ENCODE peak calls at places on chromosomes 13 and 19, in six cellular contexts. One of them, this sample, is unnamed. For H3K4me1, the result is how much of the 10 kb centered on the place peaks cover.

GRCh38 chr13:113589251-113589960 is 4.9 kb downstream of the TFDP1 start:
- DNase-seq in IMR-90: no peak
- DNase-seq in GM23338: no peak
- DNase-seq in cardiac muscle cell: no peak
- DNase-seq in upper lobe of left lung: no peak
- DNase-seq in neuronal stem cell: no peak
- DNase-seq in this sample: no peak

GRCh38 chr13:39909634-39910033 is 254.2 kb downstream of the COG6 start:
- DNase-seq in upper lobe of left lung: no peak
- DNase-seq in IMR-90: no peak
- DNase-seq in GM23338: no peak
- DNase-seq in cardiac muscle cell: no peak
- DNase-seq in neuronal stem cell: no peak
- DNase-seq in this sample: no peak

GRCh38 chr19:4600893-4601292 is 38.4 kb upstream of the TNFAIP8L1 start:
- DNase-seq in neuronal stem cell: no peak
- DNase-seq in cardiac muscle cell: no peak
- DNase-seq in upper lobe of left lung: no peak
- DNase-seq in GM23338: no peak
- DNase-seq in IMR-90: no peak
- DNase-seq in this sample: no peak

GRCh38 chr19:3614858-3615505 is 8.3 kb upstream of the TBXA2R start:
- DNase-seq in cardiac muscle cell: no peak
- DNase-seq in GM23338: no peak
- DNase-seq in IMR-90: no peak
- DNase-seq in upper lobe of left lung: no peak
- DNase-seq in neuronal stem cell: no peak
- DNase-seq in this sample: no peak

GRCh38 chr13:111474136-111475002 is 153.9 kb downstream of the TEX29 start:
- DNase-seq in neuronal stem cell: peak
- DNase-seq in GM23338: peak
- DNase-seq in upper lobe of left lung: no peak
- DNase-seq in IMR-90: peak
- DNase-seq in cardiac muscle cell: peak
- DNase-seq in this sample: no peak

GRCh38 chr19:1568320-1569019 is at the start of gene MEX3D:
- DNase-seq in upper lobe of left lung: peak
- DNase-seq in neuronal stem cell: peak
- DNase-seq in IMR-90: peak
- DNase-seq in cardiac muscle cell: peak
- DNase-seq in GM23338: peak
- DNase-seq in this sample: peak

GRCh38 chr19:3670796-3671679 is 29.2 kb downstream of the PIP5K1C start:
- DNase-seq in neuronal stem cell: no peak
- DNase-seq in IMR-90: peak
- DNase-seq in GM23338: no peak
- DNase-seq in upper lobe of left lung: peak
- DNase-seq in cardiac muscle cell: no peak
- DNase-seq in this sample: peak

GRCh38 chr19:45448887-45449299 is 18.9 kb upstream of the FOSB start:
- DNase-seq in upper lobe of left lung: no peak
- DNase-seq in GM23338: no peak
- DNase-seq in neuronal stem cell: no peak
- DNase-seq in IMR-90: peak
- DNase-seq in cardiac muscle cell: no peak
- DNase-seq in this sample: peak

GRCh38 chr19:48635263-48635965 is 1.8 kb downstream of the DBP start:
- DNase-seq in IMR-90: no peak
- DNase-seq in neuronal stem cell: peak
- DNase-seq in GM23338: peak
- DNase-seq in cardiac muscle cell: peak
- DNase-seq in upper lobe of left lung: peak
- DNase-seq in this sample: peak

GRCh38 chr13:35723820-35724219 is 247.3 kb upstream of the MAB21L1 start:
- DNase-seq in GM23338: no peak
- DNase-seq in IMR-90: peak
- DNase-seq in cardiac muscle cell: no peak
- DNase-seq in upper lobe of left lung: no peak
- DNase-seq in neuronal stem cell: no peak
- DNase-seq in this sample: no peak

GRCh38 chr19:2059422-2060201 is 8.6 kb upstream of the MKNK2 start:
- DNase-seq in neuronal stem cell: no peak
- DNase-seq in GM23338: no peak
- DNase-seq in cardiac muscle cell: no peak
- DNase-seq in upper lobe of left lung: peak
- DNase-seq in IMR-90: peak
- DNase-seq in this sample: no peak

GRCh38 chr13:92225861-92226260 is 827.4 kb downstream of the GPC5 start:
- DNase-seq in cardiac muscle cell: no peak
- DNase-seq in IMR-90: no peak
- DNase-seq in upper lobe of left lung: no peak
- DNase-seq in GM23338: no peak
- DNase-seq in neuronal stem cell: no peak
- DNase-seq in this sample: no peak

GRCh38 chr13:92175330-92175729 is 776.9 kb downstream of the GPC5 start:
- DNase-seq in neuronal stem cell: peak
- DNase-seq in GM23338: peak
- DNase-seq in cardiac muscle cell: peak
- DNase-seq in IMR-90: peak
- DNase-seq in upper lobe of left lung: no peak
- DNase-seq in this sample: no peak

GRCh38 chr13:73876323-73876722 is 257.9 kb downstream of the KLF12 start:
- DNase-seq in GM23338: no peak
- DNase-seq in IMR-90: no peak
- DNase-seq in upper lobe of left lung: no peak
- DNase-seq in neuronal stem cell: no peak
- DNase-seq in cardiac muscle cell: no peak
- DNase-seq in this sample: no peak

GRCh38 chr19:28519218-28519779 is 693.7 kb downstream of the UQCRFS1 start:
- DNase-seq in neuronal stem cell: no peak
- DNase-seq in cardiac muscle cell: no peak
- DNase-seq in upper lobe of left lung: no peak
- DNase-seq in GM23338: no peak
- DNase-seq in IMR-90: no peak
- DNase-seq in this sample: no peak

GRCh38 chr13:31639443-31640163 is 99.7 kb upstream of the RXFP2 start:
- DNase-seq in IMR-90: peak
- DNase-seq in upper lobe of left lung: no peak
- DNase-seq in cardiac muscle cell: no peak
- DNase-seq in neuronal stem cell: no peak
- DNase-seq in GM23338: no peak
- DNase-seq in this sample: no peak

GRCh38 chr13:113273856-113274590 is 23.0 kb upstream of the LAMP1 start:
- DNase-seq in upper lobe of left lung: peak
- DNase-seq in IMR-90: peak
- DNase-seq in GM23338: no peak
- DNase-seq in cardiac muscle cell: no peak
- DNase-seq in neuronal stem cell: no peak
- DNase-seq in this sample: no peak

GRCh38 chr19:49679832-49680472 is 2.9 kb downstream of the PRMT1 start:
- DNase-seq in neuronal stem cell: no peak
- DNase-seq in upper lobe of left lung: no peak
- DNase-seq in GM23338: peak
- DNase-seq in IMR-90: no peak
- DNase-seq in cardiac muscle cell: no peak
- DNase-seq in this sample: no peak

GRCh38 chr13:113116206-113116800 is 6.3 kb upstream of the F10 start:
- DNase-seq in upper lobe of left lung: peak
- DNase-seq in cardiac muscle cell: no peak
- DNase-seq in IMR-90: no peak
- DNase-seq in GM23338: no peak
- DNase-seq in neuronal stem cell: no peak
- DNase-seq in this sample: no peak

GRCh38 chr19:12293771-12294307 is 844 bp downstream of the ZNF44 start:
- DNase-seq in upper lobe of left lung: peak
- DNase-seq in GM23338: peak
- DNase-seq in neuronal stem cell: peak
- DNase-seq in cardiac muscle cell: peak
- DNase-seq in IMR-90: peak
- DNase-seq in this sample: peak

GRCh38 chr13:42981853-42982252 is 10.2 kb downstream of the EPSTI1 start:
- DNase-seq in neuronal stem cell: no peak
- DNase-seq in upper lobe of left lung: no peak
- DNase-seq in cardiac muscle cell: no peak
- DNase-seq in IMR-90: no peak
- DNase-seq in GM23338: peak
- DNase-seq in this sample: no peak

GRCh38 chr19:50496189-50497029 is 14.6 kb downstream of the JOSD2 start:
- DNase-seq in GM23338: peak
- DNase-seq in neuronal stem cell: no peak
- DNase-seq in IMR-90: no peak
- DNase-seq in cardiac muscle cell: peak
- DNase-seq in upper lobe of left lung: no peak
- DNase-seq in this sample: no peak

GRCh38 chr13:42574435-42575311 is 721 bp downstream of the TNFSF11 start:
- DNase-seq in upper lobe of left lung: no peak
- DNase-seq in GM23338: peak
- DNase-seq in IMR-90: no peak
- DNase-seq in cardiac muscle cell: no peak
- DNase-seq in neuronal stem cell: no peak
- DNase-seq in this sample: no peak

GRCh38 chr19:16454519-16454918 is 17.3 kb downstream of the EPS15L1 start:
- DNase-seq in neuronal stem cell: no peak
- DNase-seq in cardiac muscle cell: no peak
- DNase-seq in upper lobe of left lung: no peak
- DNase-seq in GM23338: no peak
- DNase-seq in IMR-90: no peak
- DNase-seq in this sample: no peak

GRCh38 chr19:12545267-12545666 is 6.0 kb downstream of the ZNF564 start:
- DNase-seq in cardiac muscle cell: no peak
- DNase-seq in neuronal stem cell: no peak
- DNase-seq in upper lobe of left lung: no peak
- DNase-seq in IMR-90: no peak
- DNase-seq in GM23338: no peak
- DNase-seq in this sample: no peak

GRCh38 chr19:10762656-10763055 is 44.8 kb downstream of the DNM2 start:
- DNase-seq in neuronal stem cell: no peak
- DNase-seq in cardiac muscle cell: no peak
- DNase-seq in IMR-90: no peak
- DNase-seq in GM23338: peak
- DNase-seq in upper lobe of left lung: no peak
- DNase-seq in this sample: peak

GRCh38 chr19:10763399-10763798 is 45.5 kb downstream of the DNM2 start:
- DNase-seq in neuronal stem cell: no peak
- DNase-seq in GM23338: no peak
- DNase-seq in IMR-90: no peak
- DNase-seq in cardiac muscle cell: no peak
- DNase-seq in upper lobe of left lung: no peak
- DNase-seq in this sample: no peak

GRCh38 chr19:10760268-10760944 is 42.5 kb downstream of the DNM2 start:
- DNase-seq in upper lobe of left lung: no peak
- DNase-seq in IMR-90: no peak
- DNase-seq in cardiac muscle cell: peak
- DNase-seq in GM23338: no peak
- DNase-seq in neuronal stem cell: no peak
- DNase-seq in this sample: peak

GRCh38 chr19:10763828-10764339 is 46.0 kb downstream of the DNM2 start:
- DNase-seq in GM23338: no peak
- DNase-seq in upper lobe of left lung: no peak
- DNase-seq in neuronal stem cell: no peak
- DNase-seq in IMR-90: no peak
- DNase-seq in cardiac muscle cell: no peak
- DNase-seq in this sample: peak

GRCh38 chr19:10761443-10762242 is 43.8 kb downstream of the DNM2 start:
- DNase-seq in upper lobe of left lung: no peak
- DNase-seq in IMR-90: no peak
- DNase-seq in GM23338: peak
- DNase-seq in neuronal stem cell: no peak
- DNase-seq in cardiac muscle cell: no peak
- DNase-seq in this sample: no peak
- H3K4me1 ChIP-seq in upper lobe of left lung: half or more
- H3K4me1 ChIP-seq in IMR-90: under half
- H3K4me1 ChIP-seq in GM23338: under half
- H3K4me1 ChIP-seq in neuronal stem cell: under half
- H3K4me1 ChIP-seq in cardiac muscle cell: under half
- H3K4me1 ChIP-seq in this sample: under half

GRCh38 chr19:35497406-35497805 is 7.1 kb upstream of the KRTDAP start:
- DNase-seq in IMR-90: no peak
- DNase-seq in cardiac muscle cell: no peak
- DNase-seq in upper lobe of left lung: no peak
- DNase-seq in GM23338: no peak
- DNase-seq in neuronal stem cell: no peak
- DNase-seq in this sample: no peak
- H3K4me1 ChIP-seq in IMR-90: under half
- H3K4me1 ChIP-seq in cardiac muscle cell: under half
- H3K4me1 ChIP-seq in upper lobe of left lung: under half
- H3K4me1 ChIP-seq in GM23338: under half
- H3K4me1 ChIP-seq in neuronal stem cell: under half
- H3K4me1 ChIP-seq in this sample: under half

DNA sequence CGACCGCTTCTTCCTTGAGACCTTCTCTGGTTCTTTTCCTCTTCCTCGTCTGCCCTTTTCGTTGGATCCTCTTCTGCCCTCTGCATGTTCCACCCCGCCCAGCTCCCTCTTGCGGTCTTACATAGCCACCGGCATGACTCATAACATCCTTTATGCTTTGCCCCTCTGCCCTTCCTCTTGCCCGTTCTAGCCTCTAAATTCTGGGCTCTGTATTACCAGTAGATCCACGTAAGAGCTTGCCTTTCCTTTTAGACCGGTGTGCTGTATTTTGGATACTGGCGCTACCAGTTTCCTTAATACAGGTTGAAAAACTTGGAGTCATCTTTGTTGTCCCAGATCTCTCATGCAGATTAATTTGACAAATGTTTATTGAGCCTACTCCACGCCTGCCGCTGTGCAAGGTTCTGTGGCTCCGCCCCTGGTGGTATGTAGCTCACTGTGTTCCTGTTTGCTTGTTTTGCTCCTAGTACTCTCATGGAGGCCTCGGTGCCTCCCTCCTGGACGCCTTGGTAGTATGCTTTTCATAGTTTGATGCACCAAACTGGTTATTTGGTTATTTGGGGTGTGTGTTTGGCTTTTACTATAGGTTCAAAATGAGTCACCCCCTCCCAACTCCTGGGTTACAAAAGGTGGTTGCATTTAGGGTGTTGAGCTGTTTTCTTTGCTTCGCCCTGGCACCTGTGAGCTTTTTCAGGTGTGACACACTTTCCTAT is 1.7 kb downstream of the GTF3A start:
- DNase-seq in IMR-90: peak
- DNase-seq in GM23338: peak
- DNase-seq in neuronal stem cell: no peak
- DNase-seq in upper lobe of left lung: peak
- DNase-seq in cardiac muscle cell: peak
- DNase-seq in this sample: peak
- H3K4me1 ChIP-seq in IMR-90: under half
- H3K4me1 ChIP-seq in GM23338: under half
- H3K4me1 ChIP-seq in neuronal stem cell: under half
- H3K4me1 ChIP-seq in upper lobe of left lung: under half
- H3K4me1 ChIP-seq in cardiac muscle cell: under half
- H3K4me1 ChIP-seq in this sample: under half

DNA sequence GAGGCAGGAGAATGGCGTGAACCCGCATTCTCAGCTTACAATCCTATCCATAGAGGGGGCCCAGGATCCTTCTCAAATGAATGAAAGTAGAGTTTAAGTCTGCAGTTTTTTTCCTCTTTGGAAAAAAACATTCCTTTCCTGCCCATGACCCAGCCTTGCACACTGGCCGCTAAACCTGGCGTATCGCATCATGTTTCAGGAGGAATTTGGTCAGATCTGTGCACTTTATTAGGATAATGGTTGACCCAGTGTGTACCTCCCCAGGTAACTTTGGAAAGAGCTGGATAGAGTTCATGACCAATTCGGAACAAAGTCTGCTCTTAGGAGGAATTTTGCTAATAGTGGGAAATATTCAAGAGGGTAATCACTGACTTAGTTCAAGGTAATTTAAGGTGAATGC is 46.1 kb downstream of the SIPA1L3 start:
- DNase-seq in neuronal stem cell: peak
- DNase-seq in IMR-90: no peak
- DNase-seq in GM23338: no peak
- DNase-seq in upper lobe of left lung: no peak
- DNase-seq in cardiac muscle cell: no peak
- DNase-seq in this sample: no peak
- H3K4me1 ChIP-seq in neuronal stem cell: under half
- H3K4me1 ChIP-seq in IMR-90: under half
- H3K4me1 ChIP-seq in GM23338: under half
- H3K4me1 ChIP-seq in upper lobe of left lung: under half
- H3K4me1 ChIP-seq in cardiac muscle cell: under half
- H3K4me1 ChIP-seq in this sample: under half